ENCODE peak calls at places on chromosome 2, in six cellular contexts. One of them, this sample, is unnamed.

GRCh38 chr2:155703048-155703447 is 629.5 kb downstream of the NR4A2 start:
- DNase-seq in left ventricle myocardium inferior: no peak
- DNase-seq in fibroblast of lung: no peak
- DNase-seq in fibroblast of the aortic adventitia: no peak
- DNase-seq in cardiac fibroblast: no peak
- DNase-seq in lower lobe of right lung: no peak
- DNase-seq in this sample: no peak

GRCh38 chr2:185857676-185858075 is 119.1 kb downstream of the FSIP2 start:
- DNase-seq in lower lobe of right lung: no peak
- DNase-seq in fibroblast of lung: peak; percentile 35
- DNase-seq in left ventricle myocardium inferior: no peak
- DNase-seq in cardiac fibroblast: peak; percentile 3
- DNase-seq in fibroblast of the aortic adventitia: no peak
- DNase-seq in this sample: no peak

GRCh38 chr2:34093790-34094189 is 494.7 kb upstream of the FAM98A start:
- DNase-seq in lower lobe of right lung: no peak
- DNase-seq in fibroblast of lung: no peak
- DNase-seq in fibroblast of the aortic adventitia: no peak
- DNase-seq in left ventricle myocardium inferior: no peak
- DNase-seq in cardiac fibroblast: no peak
- DNase-seq in this sample: no peak

GRCh38 chr2:207330912-207331311 is 165.2 kb upstream of the KLF7 start:
- DNase-seq in lower lobe of right lung: no peak
- DNase-seq in fibroblast of lung: peak; percentile 97
- DNase-seq in cardiac fibroblast: peak; percentile 99
- DNase-seq in left ventricle myocardium inferior: no peak
- DNase-seq in fibroblast of the aortic adventitia: peak; percentile 98
- DNase-seq in this sample: peak; percentile 49

GRCh38 chr2:77604953-77605947 is 83.1 kb upstream of the LRRTM4 start:
- DNase-seq in fibroblast of the aortic adventitia: no peak
- DNase-seq in fibroblast of lung: no peak
- DNase-seq in cardiac fibroblast: no peak
- DNase-seq in left ventricle myocardium inferior: no peak
- DNase-seq in lower lobe of right lung: no peak
- DNase-seq in this sample: no peak

GRCh38 chr2:128299628-128300027 is 19.0 kb downstream of the HS6ST1 start:
- DNase-seq in lower lobe of right lung: no peak
- DNase-seq in cardiac fibroblast: no peak
- DNase-seq in fibroblast of the aortic adventitia: no peak
- DNase-seq in fibroblast of lung: no peak
- DNase-seq in left ventricle myocardium inferior: no peak
- DNase-seq in this sample: no peak

GRCh38 chr2:152743004-152743403 is 24.6 kb downstream of the ARL6IP6 start:
- DNase-seq in fibroblast of the aortic adventitia: no peak
- DNase-seq in lower lobe of right lung: no peak
- DNase-seq in left ventricle myocardium inferior: no peak
- DNase-seq in fibroblast of lung: no peak
- DNase-seq in cardiac fibroblast: peak; percentile 21
- DNase-seq in this sample: no peak

GRCh38 chr2:59910176-59910575 is 643.3 kb downstream of the BCL11A start:
- DNase-seq in fibroblast of lung: no peak
- DNase-seq in cardiac fibroblast: no peak
- DNase-seq in fibroblast of the aortic adventitia: no peak
- DNase-seq in lower lobe of right lung: no peak
- DNase-seq in left ventricle myocardium inferior: no peak
- DNase-seq in this sample: no peak

GRCh38 chr2:144708641-144709040 is 188.7 kb upstream of the ZEB2 start:
- DNase-seq in cardiac fibroblast: no peak
- DNase-seq in left ventricle myocardium inferior: no peak
- DNase-seq in fibroblast of lung: no peak
- DNase-seq in fibroblast of the aortic adventitia: no peak
- DNase-seq in lower lobe of right lung: no peak
- DNase-seq in this sample: no peak

GRCh38 chr2:44705851-44706555 is 235.5 kb upstream of the SIX3 start:
- DNase-seq in fibroblast of lung: no peak
- DNase-seq in left ventricle myocardium inferior: no peak
- DNase-seq in lower lobe of right lung: no peak
- DNase-seq in cardiac fibroblast: no peak
- DNase-seq in fibroblast of the aortic adventitia: no peak
- DNase-seq in this sample: no peak

GRCh38 chr2:10449481-10449831 is 1.3 kb upstream of the ODC1 start:
- DNase-seq in cardiac fibroblast: no peak
- DNase-seq in left ventricle myocardium inferior: no peak
- DNase-seq in lower lobe of right lung: peak; percentile 10
- DNase-seq in fibroblast of the aortic adventitia: no peak
- DNase-seq in fibroblast of lung: no peak
- DNase-seq in this sample: no peak

GRCh38 chr2:152238021-152238420 is 62.5 kb upstream of the STAM2 start:
- DNase-seq in fibroblast of lung: no peak
- DNase-seq in left ventricle myocardium inferior: no peak
- DNase-seq in fibroblast of the aortic adventitia: no peak
- DNase-seq in cardiac fibroblast: no peak
- DNase-seq in lower lobe of right lung: no peak
- DNase-seq in this sample: no peak

GRCh38 chr2:223779877-223780276 is 57.5 kb downstream of the AP1S3 start:
- DNase-seq in left ventricle myocardium inferior: no peak
- DNase-seq in fibroblast of the aortic adventitia: peak; percentile 55
- DNase-seq in lower lobe of right lung: no peak
- DNase-seq in cardiac fibroblast: peak; percentile 75
- DNase-seq in fibroblast of lung: peak; percentile 15
- DNase-seq in this sample: no peak

GRCh38 chr2:97845133-97845532 is 131.8 kb downstream of the ZAP70 start:
- DNase-seq in fibroblast of the aortic adventitia: no peak
- DNase-seq in left ventricle myocardium inferior: no peak
- DNase-seq in fibroblast of lung: no peak
- DNase-seq in cardiac fibroblast: no peak
- DNase-seq in lower lobe of right lung: no peak
- DNase-seq in this sample: no peak

GRCh38 chr2:175560521-175561164 is 379.1 kb upstream of the ATP5MC3 start:
- DNase-seq in fibroblast of the aortic adventitia: no peak
- DNase-seq in left ventricle myocardium inferior: no peak
- DNase-seq in fibroblast of lung: no peak
- DNase-seq in lower lobe of right lung: no peak
- DNase-seq in cardiac fibroblast: no peak
- DNase-seq in this sample: no peak

GRCh38 chr2:175557810-175558377 is 376.4 kb upstream of the ATP5MC3 start:
- DNase-seq in fibroblast of the aortic adventitia: no peak
- DNase-seq in left ventricle myocardium inferior: no peak
- DNase-seq in fibroblast of lung: no peak
- DNase-seq in cardiac fibroblast: no peak
- DNase-seq in lower lobe of right lung: no peak
- DNase-seq in this sample: no peak

GRCh38 chr2:175553944-175554343 is 372.4 kb upstream of the ATP5MC3 start:
- DNase-seq in lower lobe of right lung: no peak
- DNase-seq in fibroblast of the aortic adventitia: no peak
- DNase-seq in cardiac fibroblast: no peak
- DNase-seq in left ventricle myocardium inferior: no peak
- DNase-seq in fibroblast of lung: no peak
- DNase-seq in this sample: no peak

DNA sequence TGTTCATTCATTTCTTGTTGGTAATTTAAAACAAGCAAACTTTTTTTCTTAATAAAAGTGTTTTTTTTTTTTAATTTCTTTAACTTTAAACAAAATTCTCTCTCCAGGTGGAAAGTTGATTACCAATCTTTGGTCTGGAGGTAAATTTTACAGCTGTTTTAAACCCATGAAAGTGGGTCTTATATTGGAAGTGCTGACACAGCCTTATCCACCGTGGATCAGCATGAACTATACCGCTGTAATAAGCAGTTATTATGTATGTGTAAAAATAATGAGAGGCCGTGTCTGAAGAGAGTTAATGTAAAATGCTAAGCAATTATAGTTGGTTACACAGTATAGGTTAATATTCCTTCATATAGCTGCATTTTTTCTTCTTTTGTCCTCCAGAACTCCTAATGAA is 378.1 kb upstream of the ATP5MC3 start:
- DNase-seq in cardiac fibroblast: no peak
- DNase-seq in fibroblast of lung: no peak
- DNase-seq in lower lobe of right lung: no peak
- DNase-seq in fibroblast of the aortic adventitia: no peak
- DNase-seq in left ventricle myocardium inferior: no peak
- DNase-seq in this sample: no peak
- H3K4me3 ChIP-seq in cardiac fibroblast: no peak overlapping the region
- H3K4me3 ChIP-seq in fibroblast of lung: no peak overlapping the region
- H3K4me3 ChIP-seq in lower lobe of right lung: no peak overlapping the region
- H3K4me3 ChIP-seq in fibroblast of the aortic adventitia: no peak overlapping the region
- H3K4me3 ChIP-seq in left ventricle myocardium inferior: no peak overlapping the region
- H3K4me3 ChIP-seq in this sample: no peak overlapping the region

GRCh38 chr2:16684676-16685339 is 19.2 kb upstream of the CYRIA start:
- DNase-seq in fibroblast of lung: no peak
- DNase-seq in cardiac fibroblast: no peak
- DNase-seq in lower lobe of right lung: no peak
- DNase-seq in left ventricle myocardium inferior: no peak
- DNase-seq in fibroblast of the aortic adventitia: no peak
- DNase-seq in this sample: no peak
- TF ChIP-seq CTCF in fibroblast of lung: no peak
- TF ChIP-seq CTCF in cardiac fibroblast: no peak
- TF ChIP-seq CTCF in lower lobe of right lung: no peak
- TF ChIP-seq CTCF in left ventricle myocardium inferior: no peak
- TF ChIP-seq CTCF in fibroblast of the aortic adventitia: no peak
- TF ChIP-seq CTCF in this sample: no peak

GRCh38 chr2:163348843-163349395 is 386.9 kb downstream of the FIGN start:
- DNase-seq in fibroblast of the aortic adventitia: peak; percentile 60
- DNase-seq in left ventricle myocardium inferior: no peak
- DNase-seq in fibroblast of lung: peak; percentile 76
- DNase-seq in lower lobe of right lung: no peak
- DNase-seq in cardiac fibroblast: peak; percentile 79
- DNase-seq in this sample: no peak
- H3K4me3 ChIP-seq in fibroblast of the aortic adventitia: peak overlapping the region; percentile 53
- H3K4me3 ChIP-seq in left ventricle myocardium inferior: peak overlapping the region; percentile 64
- H3K4me3 ChIP-seq in fibroblast of lung: peak overlapping the region; percentile 44
- H3K4me3 ChIP-seq in lower lobe of right lung: peak overlapping the region; percentile 43
- H3K4me3 ChIP-seq in cardiac fibroblast: no peak overlapping the region
- H3K4me3 ChIP-seq in this sample: peak overlapping the region; percentile 22

GRCh38 chr2:106596844-106597243 is 109.7 kb downstream of the CD8B2 start:
- DNase-seq in fibroblast of lung: no peak
- DNase-seq in left ventricle myocardium inferior: no peak
- DNase-seq in cardiac fibroblast: peak; percentile 4
- DNase-seq in fibroblast of the aortic adventitia: no peak
- DNase-seq in lower lobe of right lung: no peak
- DNase-seq in this sample: no peak
- TF ChIP-seq CTCF in fibroblast of lung: peak; percentile 32
- TF ChIP-seq CTCF in left ventricle myocardium inferior: peak; percentile 47
- TF ChIP-seq CTCF in cardiac fibroblast: peak; percentile 27
- TF ChIP-seq CTCF in fibroblast of the aortic adventitia: peak; percentile 40
- TF ChIP-seq CTCF in lower lobe of right lung: peak; percentile 17
- TF ChIP-seq CTCF in this sample: peak; percentile 18

GRCh38 chr2:213232649-213233437 is 51.4 kb upstream of the SPAG16 start:
- DNase-seq in fibroblast of the aortic adventitia: no peak
- DNase-seq in lower lobe of right lung: no peak
- DNase-seq in fibroblast of lung: peak; percentile 47
- DNase-seq in left ventricle myocardium inferior: no peak
- DNase-seq in cardiac fibroblast: peak; percentile 41
- DNase-seq in this sample: peak; percentile 66
- H3K4me3 ChIP-seq in fibroblast of the aortic adventitia: no peak overlapping the region
- H3K4me3 ChIP-seq in lower lobe of right lung: no peak overlapping the region
- H3K4me3 ChIP-seq in fibroblast of lung: no peak overlapping the region
- H3K4me3 ChIP-seq in left ventricle myocardium inferior: no peak overlapping the region
- H3K4me3 ChIP-seq in cardiac fibroblast: no peak overlapping the region
- H3K4me3 ChIP-seq in this sample: no peak overlapping the region

DNA sequence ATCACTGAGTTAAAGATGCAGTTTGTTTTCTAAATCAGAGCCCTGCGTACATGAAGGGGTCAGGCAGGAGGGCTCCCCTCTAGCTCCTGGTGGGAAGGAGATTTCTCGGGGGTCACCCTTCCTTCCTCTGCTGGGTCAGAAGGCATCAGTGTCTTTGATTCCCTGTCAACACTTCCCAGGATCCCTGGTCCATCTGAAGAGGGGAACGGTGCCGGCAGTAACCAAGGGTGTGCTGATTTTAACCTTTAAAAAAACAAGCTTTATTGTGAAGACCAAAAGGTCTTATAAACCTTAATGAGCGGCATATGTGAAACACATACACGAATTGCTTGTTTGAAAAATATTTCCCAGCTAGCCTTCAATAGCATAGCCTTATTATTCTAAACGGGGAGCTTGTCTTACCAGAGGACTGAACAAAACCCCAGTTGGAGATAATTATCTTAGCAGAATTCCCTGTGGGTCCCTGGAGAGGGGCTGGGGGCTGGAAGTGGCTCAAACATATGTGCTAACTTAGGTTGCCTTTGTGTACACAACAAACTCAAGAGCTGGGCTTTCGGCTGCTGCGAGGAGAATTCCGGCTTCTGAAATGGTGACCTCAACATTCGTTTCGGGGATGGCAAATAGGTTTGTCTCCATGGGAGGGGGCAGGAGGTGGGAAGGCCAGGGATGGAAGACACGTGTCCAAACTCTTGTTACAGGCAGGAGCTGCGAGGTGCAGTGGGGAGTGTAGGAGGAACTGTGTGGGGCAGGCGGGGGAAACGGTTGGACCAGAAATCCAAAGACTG is 114.9 kb upstream of the MYCN start:
- DNase-seq in lower lobe of right lung: no peak
- DNase-seq in left ventricle myocardium inferior: no peak
- DNase-seq in cardiac fibroblast: no peak
- DNase-seq in fibroblast of lung: no peak
- DNase-seq in fibroblast of the aortic adventitia: no peak
- DNase-seq in this sample: no peak
- TF ChIP-seq CTCF in lower lobe of right lung: no peak
- TF ChIP-seq CTCF in left ventricle myocardium inferior: no peak
- TF ChIP-seq CTCF in cardiac fibroblast: no peak
- TF ChIP-seq CTCF in fibroblast of lung: no peak
- TF ChIP-seq CTCF in fibroblast of the aortic adventitia: no peak
- TF ChIP-seq CTCF in this sample: no peak